ENCODE peak calls at places on chromosome 17, in eight cellular contexts. L is mucosa of descending colon, C is fibroblast of mammary gland, D is kidney epithelial cell, E is endothelial cell, I is testis, X is stomach, N is Calu3. O is an unnamed sample.

GRCh38 chr17:17412331-17412730 is 64.5 kb upstream of the MED9 start:
- DNase-seq in L (no peak), C (peak; percentile 83), D (no peak), E (no peak), I (no peak), X (no peak), N (peak; percentile 6), O (no peak)

GRCh38 chr17:65562206-65562531 is 721 bp upstream of the AXIN2 start:
- DNase-seq in L (no peak), C (no peak), D (no peak), E (no peak), I (no peak), X (no peak), N (no peak), O (no peak)

GRCh38 chr17:50059759-50060273 is 3.9 kb downstream of the ITGA3 start:
- DNase-seq in L (peak; percentile 46), C (peak; percentile 53), D (no peak), E (no peak), I (no peak), X (no peak), N (peak; percentile 51), O (no peak)

GRCh38 chr17:58331815-58332719 is 3.5 kb upstream of the TSPOAP1 start:
- DNase-seq in L (peak; percentile 95), C (no peak), D (no peak), E (no peak), I (peak; percentile 53), X (peak; percentile 74), N (no peak), O (no peak)

GRCh38 chr17:42979511-42980273 is at the start of gene PTGES3L:
- DNase-seq in L (peak; percentile 78), C (no peak), D (no peak), E (peak; percentile 41), I (peak; percentile 43), X (no peak), N (peak; percentile 71), O (peak; percentile 60)

GRCh38 chr17:14427914-14428639 is 127.2 kb downstream of the HS3ST3B1 start:
- DNase-seq in L (no peak), C (no peak), D (no peak), E (peak; percentile 8), I (no peak), X (no peak), N (no peak), O (no peak)

GRCh38 chr17:59746849-59747445 is 39.5 kb downstream of the VMP1 start:
- DNase-seq in L (no peak), C (peak; percentile 74), D (no peak), E (no peak), I (no peak), X (no peak), N (no peak), O (peak; percentile 38)

GRCh38 chr17:49610883-49611584 is 35.4 kb downstream of the NXPH3 start:
- DNase-seq in L (no peak), C (no peak), D (no peak), E (no peak), I (no peak), X (no peak), N (no peak), O (no peak)

GRCh38 chr17:74424658-74425057 is 7.2 kb upstream of the GPRC5C start:
- DNase-seq in L (no peak), C (no peak), D (no peak), E (no peak), I (no peak), X (no peak), N (no peak), O (no peak)

GRCh38 chr17:1039511-1040215 is 42.7 kb downstream of the TIMM22 start:
- DNase-seq in L (peak; percentile 81), C (peak; percentile 14), D (no peak), E (peak; percentile 62), I (peak; percentile 53), X (peak; percentile 75), N (no peak), O (no peak)

GRCh38 chr17:75783803-75784472 is 668 bp upstream of the UNK start:
- DNase-seq in L (peak; percentile 76), C (no peak), D (no peak), E (no peak), I (peak; percentile 40), X (peak; percentile 60), N (no peak), O (no peak)

GRCh38 chr17:78628547-78629435 is 51.6 kb upstream of the DNAH17 start:
- DNase-seq in L (no peak), C (no peak), D (no peak), E (no peak), I (no peak), X (no peak), N (no peak), O (no peak)

GRCh38 chr17:14296511-14296910 is 4.4 kb upstream of the HS3ST3B1 start:
- DNase-seq in L (no peak), C (no peak), D (no peak), E (no peak), I (no peak), X (no peak), N (no peak), O (no peak)

GRCh38 chr17:44266402-44267164 is 1.4 kb downstream of the SLC4A1 start:
- DNase-seq in L (no peak), C (peak; percentile 8), D (no peak), E (no peak), I (no peak), X (no peak), N (no peak), O (no peak)

GRCh38 chr17:47618416-47618815 is 31.3 kb upstream of the KPNB1 start:
- DNase-seq in L (no peak), C (peak; percentile 12), D (no peak), E (peak; percentile 5), I (no peak), X (no peak), N (no peak), O (peak; percentile 62)
- TF ChIP-seq CTCF in L (no peak), C (peak; percentile 29), D (peak; percentile 28), E (peak; percentile 45), I (peak; percentile 31), X (no peak), N (peak; percentile 57), O (peak; percentile 77)

GRCh38 chr17:51850206-51850605 is 308.3 kb downstream of the CA10 start:
- DNase-seq in L (no peak), C (no peak), D (no peak), E (no peak), I (no peak), X (no peak), N (no peak), O (peak; percentile 15)
- TF ChIP-seq CTCF in L (no peak), C (no peak), D (no peak), E (no peak), I (no peak), X (no peak), N (no peak), O (peak; percentile 38)

GRCh38 chr17:55722016-55722706 is 503 bp downstream of the TMEM100 start:
- DNase-seq in L (no peak), C (peak; percentile 35), D (no peak), E (no peak), I (no peak), X (no peak), N (no peak), O (no peak)
- TF ChIP-seq CTCF in L (no peak), C (no peak), D (no peak), E (no peak), I (no peak), X (no peak), N (no peak), O (no peak)

GRCh38 chr17:71085238-71086033 is 916.1 kb downstream of the KCNJ2 start:
- DNase-seq in L (no peak), C (peak; percentile 30), D (no peak), E (peak; percentile 70), I (peak; percentile 68), X (peak; percentile 27), N (peak; percentile 40), O (peak; percentile 46)
- TF ChIP-seq CTCF in L (no peak), C (peak; percentile 38), D (peak; percentile 20), E (peak; percentile 53), I (no peak), X (no peak), N (no peak), O (peak; percentile 76)

GRCh38 chr17:9824797-9825338 is 856 bp upstream of the GLP2R start:
- DNase-seq in L (no peak), C (no peak), D (no peak), E (no peak), I (no peak), X (no peak), N (no peak), O (no peak)

GRCh38 chr17:9821921-9822320 is at the start of gene GSG1L2:
- DNase-seq in L (no peak), C (no peak), D (no peak), E (no peak), I (no peak), X (no peak), N (no peak), O (no peak)

GRCh38 chr17:9825751-9826150 is at the start of gene GLP2R:
- DNase-seq in L (no peak), C (no peak), D (no peak), E (no peak), I (no peak), X (no peak), N (no peak), O (no peak)

GRCh38 chr17:9828296-9829059 is 2.8 kb downstream of the GLP2R start:
- DNase-seq in L (no peak), C (no peak), D (no peak), E (no peak), I (peak; percentile 37), X (no peak), N (peak; percentile 40), O (no peak)

DNA sequence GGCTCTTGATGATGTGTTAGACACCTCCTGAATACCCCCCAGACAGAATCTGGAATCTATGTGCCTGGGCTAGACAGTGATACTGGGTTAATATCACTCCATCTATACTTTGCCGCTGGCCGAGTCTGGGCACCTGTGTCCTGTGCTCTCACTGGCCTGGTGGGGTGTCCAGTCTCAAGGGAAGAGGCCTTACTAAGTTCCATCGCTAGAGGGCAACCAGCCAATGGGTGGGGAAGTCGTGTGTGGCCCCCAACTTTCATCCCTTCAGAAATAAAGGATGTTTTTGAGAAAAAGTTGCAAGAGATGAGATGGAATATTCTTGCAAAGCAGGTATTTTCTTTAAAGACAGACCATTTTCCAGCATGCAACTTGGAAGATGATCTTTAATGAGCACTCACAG is 1.6 kb upstream of the GLP2R start:
- DNase-seq in L (no peak), C (no peak), D (no peak), E (no peak), I (no peak), X (no peak), N (no peak), O (no peak)
- TF ChIP-seq CTCF in L (no peak), C (no peak), D (no peak), E (no peak), I (no peak), X (no peak), N (peak; percentile 21), O (peak; percentile 5)

GRCh38 chr17:82823004-82823403 is 16.8 kb downstream of the ZNF750 start:
- DNase-seq in L (peak; percentile 31), C (no peak), D (no peak), E (peak; percentile 41), I (no peak), X (no peak), N (no peak), O (no peak)
- TF ChIP-seq CTCF in L (no peak), C (no peak), D (no peak), E (peak; percentile 11), I (no peak), X (no peak), N (no peak), O (peak; percentile 38)

O was measured in Caco-2.